ENCODE peak calls at places on chromosomes 6 and 20, in four cellular contexts. Q, O, R and E are unnamed samples.

GRCh38 chr6:108171291-108171917 is 5.6 kb downstream of the NR2E1 start:
- DNase-seq in Q (no peak), O (no peak), R (no peak), E (no peak)

GRCh38 chr6:27752038-27752885 is 159.9 kb downstream of the OR2B2 start:
- DNase-seq in Q (peak; percentile 89), O (peak; percentile 71), R (peak; percentile 47), E (no peak)

GRCh38 chr20:41631826-41632225 is 13.6 kb upstream of the CHD6 start:
- DNase-seq in Q (no peak), O (no peak), R (peak; percentile 38), E (no peak)

GRCh38 chr6:29236060-29236459 is 65.4 kb downstream of the OR2J2 start:
- DNase-seq in Q (no peak), O (no peak), R (no peak), E (no peak)

GRCh38 chr20:3885711-3886110 is 3.5 kb upstream of the PANK2 start:
- DNase-seq in Q (no peak), O (no peak), R (no peak), E (no peak)

GRCh38 chr6:33144373-33144772 is 47.9 kb downstream of the COL11A2 start:
- DNase-seq in Q (peak; percentile 14), O (peak; percentile 59), R (no peak), E (no peak)

GRCh38 chr6:135144678-135145508 is 36.2 kb upstream of the MYB start:
- DNase-seq in Q (peak; percentile 34), O (no peak), R (no peak), E (no peak)

GRCh38 chr20:52192296-52193007 is 873 bp upstream of the ZFP64 start:
- DNase-seq in Q (no peak), O (no peak), R (no peak), E (no peak)

GRCh38 chr20:47360207-47360488 is 3.6 kb upstream of the ZMYND8 start:
- DNase-seq in Q (no peak), O (peak; percentile 90), R (peak; percentile 73), E (no peak)

GRCh38 chr20:23200914-23201313 is 114.8 kb upstream of the CD93 start:
- DNase-seq in Q (no peak), O (peak; percentile 13), R (no peak), E (no peak)

GRCh38 chr6:168070804-168071203 is 8.2 kb downstream of the FRMD1 start:
- DNase-seq in Q (no peak), O (no peak), R (no peak), E (no peak)

GRCh38 chr6:27863962-27864905 is 48.0 kb downstream of the OR2B2 start:
- DNase-seq in Q (peak; percentile 22), O (no peak), R (peak; percentile 24), E (no peak)

GRCh38 chr6:99613398-99613704 is 6.7 kb downstream of the PRDM13 start:
- DNase-seq in Q (no peak), O (no peak), R (no peak), E (no peak)

GRCh38 chr6:75402296-75402695 is 91.3 kb downstream of the FILIP1 start:
- DNase-seq in Q (peak; percentile 59), O (no peak), R (peak; percentile 58), E (no peak)

GRCh38 chr6:94511502-94512088 is 1065.7 kb upstream of the MANEA start:
- DNase-seq in Q (no peak), O (no peak), R (no peak), E (no peak)

GRCh38 chr20:21360686-21361085 is 36.6 kb downstream of the NKX2-4 start:
- DNase-seq in Q (peak; percentile 25), O (no peak), R (no peak), E (no peak)

GRCh38 chr6:66772785-66773184 is 1065.8 kb upstream of the EYS start:
- DNase-seq in Q (no peak), O (no peak), R (no peak), E (no peak)

GRCh38 chr6:157037165-157037564 is 260.0 kb downstream of the ARID1B start:
- DNase-seq in Q (no peak), O (peak; percentile 42), R (no peak), E (no peak)